ENCODE peak calls at places on chromosome 7, in six cellular contexts. One of them, this sample, is unnamed.

GRCh38 chr7:158778476-158778875 is 50.8 kb downstream of the ESYT2 start:
- DNase-seq in activated T-helper 1 cell treated with anti-CD3 and anti-CD28 coated beads, Interleukin-2, amount 50 U/mL, for 16 hours: no peak
- DNase-seq in MCF 10A: no peak
- DNase-seq in left kidney: no peak
- DNase-seq in T-cell: no peak
- DNase-seq in activated T-cell treated with anti-CD3 and anti-CD28 coated beads for 24 hours: no peak
- DNase-seq in this sample: no peak

GRCh38 chr7:112022128-112022527 is 184.1 kb downstream of the DOCK4 start:
- DNase-seq in activated T-helper 1 cell treated with anti-CD3 and anti-CD28 coated beads, Interleukin-2, amount 50 U/mL, for 16 hours: no peak
- DNase-seq in MCF 10A: no peak
- DNase-seq in left kidney: no peak
- DNase-seq in T-cell: no peak
- DNase-seq in activated T-cell treated with anti-CD3 and anti-CD28 coated beads for 24 hours: no peak
- DNase-seq in this sample: no peak

GRCh38 chr7:94620703-94621118 is 35.2 kb downstream of the SGCE start:
- DNase-seq in activated T-helper 1 cell treated with anti-CD3 and anti-CD28 coated beads, Interleukin-2, amount 50 U/mL, for 16 hours: no peak
- DNase-seq in MCF 10A: peak; percentile 97
- DNase-seq in left kidney: peak; percentile 12
- DNase-seq in T-cell: no peak
- DNase-seq in activated T-cell treated with anti-CD3 and anti-CD28 coated beads for 24 hours: peak; percentile 28
- DNase-seq in this sample: no peak

GRCh38 chr7:157018997-157019591 is 8.6 kb upstream of the MNX1 start:
- DNase-seq in activated T-helper 1 cell treated with anti-CD3 and anti-CD28 coated beads, Interleukin-2, amount 50 U/mL, for 16 hours: no peak
- DNase-seq in MCF 10A: no peak
- DNase-seq in left kidney: no peak
- DNase-seq in T-cell: no peak
- DNase-seq in activated T-cell treated with anti-CD3 and anti-CD28 coated beads for 24 hours: no peak
- DNase-seq in this sample: no peak

GRCh38 chr7:25139536-25139935 is 14.5 kb upstream of the CYCS start:
- DNase-seq in activated T-helper 1 cell treated with anti-CD3 and anti-CD28 coated beads, Interleukin-2, amount 50 U/mL, for 16 hours: no peak
- DNase-seq in MCF 10A: no peak
- DNase-seq in left kidney: no peak
- DNase-seq in T-cell: no peak
- DNase-seq in activated T-cell treated with anti-CD3 and anti-CD28 coated beads for 24 hours: no peak
- DNase-seq in this sample: no peak

GRCh38 chr7:147990837-147991236 is 599.7 kb upstream of the C7orf33 start:
- DNase-seq in activated T-helper 1 cell treated with anti-CD3 and anti-CD28 coated beads, Interleukin-2, amount 50 U/mL, for 16 hours: no peak
- DNase-seq in MCF 10A: no peak
- DNase-seq in left kidney: no peak
- DNase-seq in T-cell: no peak
- DNase-seq in activated T-cell treated with anti-CD3 and anti-CD28 coated beads for 24 hours: no peak
- DNase-seq in this sample: no peak

GRCh38 chr7:114392686-114393085 is 21.9 kb upstream of the FOXP2 start:
- DNase-seq in activated T-helper 1 cell treated with anti-CD3 and anti-CD28 coated beads, Interleukin-2, amount 50 U/mL, for 16 hours: no peak
- DNase-seq in MCF 10A: no peak
- DNase-seq in left kidney: no peak
- DNase-seq in T-cell: no peak
- DNase-seq in activated T-cell treated with anti-CD3 and anti-CD28 coated beads for 24 hours: no peak
- DNase-seq in this sample: no peak

GRCh38 chr7:112965506-112965905 is 121.1 kb downstream of the GPR85 start:
- DNase-seq in activated T-helper 1 cell treated with anti-CD3 and anti-CD28 coated beads, Interleukin-2, amount 50 U/mL, for 16 hours: no peak
- DNase-seq in MCF 10A: no peak
- DNase-seq in left kidney: no peak
- DNase-seq in T-cell: no peak
- DNase-seq in activated T-cell treated with anti-CD3 and anti-CD28 coated beads for 24 hours: no peak
- DNase-seq in this sample: no peak

GRCh38 chr7:46352335-46352954 is 431.4 kb upstream of the IGFBP3 start:
- DNase-seq in activated T-helper 1 cell treated with anti-CD3 and anti-CD28 coated beads, Interleukin-2, amount 50 U/mL, for 16 hours: no peak
- DNase-seq in MCF 10A: peak; percentile 71
- DNase-seq in left kidney: peak; percentile 91
- DNase-seq in T-cell: no peak
- DNase-seq in activated T-cell treated with anti-CD3 and anti-CD28 coated beads for 24 hours: no peak
- DNase-seq in this sample: no peak

GRCh38 chr7:122260336-122260735 is 44.2 kb downstream of the FEZF1 start:
- DNase-seq in activated T-helper 1 cell treated with anti-CD3 and anti-CD28 coated beads, Interleukin-2, amount 50 U/mL, for 16 hours: no peak
- DNase-seq in MCF 10A: no peak
- DNase-seq in left kidney: no peak
- DNase-seq in T-cell: no peak
- DNase-seq in activated T-cell treated with anti-CD3 and anti-CD28 coated beads for 24 hours: no peak
- DNase-seq in this sample: no peak

GRCh38 chr7:91357929-91358328 is 93.7 kb downstream of the FZD1 start:
- DNase-seq in activated T-helper 1 cell treated with anti-CD3 and anti-CD28 coated beads, Interleukin-2, amount 50 U/mL, for 16 hours: no peak
- DNase-seq in MCF 10A: no peak
- DNase-seq in left kidney: peak; percentile 25
- DNase-seq in T-cell: no peak
- DNase-seq in activated T-cell treated with anti-CD3 and anti-CD28 coated beads for 24 hours: no peak
- DNase-seq in this sample: no peak

GRCh38 chr7:17638727-17639126 is 301.6 kb downstream of the SNX13 start:
- DNase-seq in activated T-helper 1 cell treated with anti-CD3 and anti-CD28 coated beads, Interleukin-2, amount 50 U/mL, for 16 hours: no peak
- DNase-seq in MCF 10A: peak; percentile 89
- DNase-seq in left kidney: no peak
- DNase-seq in T-cell: no peak
- DNase-seq in activated T-cell treated with anti-CD3 and anti-CD28 coated beads for 24 hours: no peak
- DNase-seq in this sample: no peak

GRCh38 chr7:158325530-158326381 is 261.9 kb downstream of the PTPRN2 start:
- DNase-seq in activated T-helper 1 cell treated with anti-CD3 and anti-CD28 coated beads, Interleukin-2, amount 50 U/mL, for 16 hours: no peak
- DNase-seq in MCF 10A: peak; percentile 40
- DNase-seq in left kidney: peak; percentile 79
- DNase-seq in T-cell: no peak
- DNase-seq in activated T-cell treated with anti-CD3 and anti-CD28 coated beads for 24 hours: no peak
- DNase-seq in this sample: no peak

GRCh38 chr7:129578829-129579228 is 32.7 kb upstream of the NRF1 start:
- DNase-seq in activated T-helper 1 cell treated with anti-CD3 and anti-CD28 coated beads, Interleukin-2, amount 50 U/mL, for 16 hours: no peak
- DNase-seq in MCF 10A: no peak
- DNase-seq in left kidney: no peak
- DNase-seq in T-cell: no peak
- DNase-seq in activated T-cell treated with anti-CD3 and anti-CD28 coated beads for 24 hours: no peak
- DNase-seq in this sample: no peak

GRCh38 chr7:158422551-158423189 is 165.0 kb downstream of the PTPRN2 start:
- DNase-seq in activated T-helper 1 cell treated with anti-CD3 and anti-CD28 coated beads, Interleukin-2, amount 50 U/mL, for 16 hours: no peak
- DNase-seq in MCF 10A: no peak
- DNase-seq in left kidney: no peak
- DNase-seq in T-cell: no peak
- DNase-seq in activated T-cell treated with anti-CD3 and anti-CD28 coated beads for 24 hours: no peak
- DNase-seq in this sample: no peak

GRCh38 chr7:54664235-54665228 is 94.5 kb downstream of the SEC61G start:
- DNase-seq in activated T-helper 1 cell treated with anti-CD3 and anti-CD28 coated beads, Interleukin-2, amount 50 U/mL, for 16 hours: no peak
- DNase-seq in MCF 10A: peak; percentile 52
- DNase-seq in left kidney: peak; percentile 93
- DNase-seq in T-cell: no peak
- DNase-seq in activated T-cell treated with anti-CD3 and anti-CD28 coated beads for 24 hours: no peak
- DNase-seq in this sample: no peak

GRCh38 chr7:65509368-65510186 is 135.9 kb downstream of the ZNF92 start:
- DNase-seq in activated T-helper 1 cell treated with anti-CD3 and anti-CD28 coated beads, Interleukin-2, amount 50 U/mL, for 16 hours: no peak
- DNase-seq in MCF 10A: no peak
- DNase-seq in left kidney: peak; percentile 28
- DNase-seq in T-cell: no peak
- DNase-seq in activated T-cell treated with anti-CD3 and anti-CD28 coated beads for 24 hours: no peak
- DNase-seq in this sample: no peak

GRCh38 chr7:137547477-137547876 is 203.9 kb upstream of the PTN start:
- DNase-seq in activated T-helper 1 cell treated with anti-CD3 and anti-CD28 coated beads, Interleukin-2, amount 50 U/mL, for 16 hours: no peak
- DNase-seq in MCF 10A: no peak
- DNase-seq in left kidney: no peak
- DNase-seq in T-cell: no peak
- DNase-seq in activated T-cell treated with anti-CD3 and anti-CD28 coated beads for 24 hours: no peak
- DNase-seq in this sample: no peak

GRCh38 chr7:113159746-113160339 is 41.5 kb upstream of the SMIM30 start:
- DNase-seq in activated T-helper 1 cell treated with anti-CD3 and anti-CD28 coated beads, Interleukin-2, amount 50 U/mL, for 16 hours: no peak
- DNase-seq in MCF 10A: peak; percentile 54
- DNase-seq in left kidney: peak; percentile 71
- DNase-seq in T-cell: no peak
- DNase-seq in activated T-cell treated with anti-CD3 and anti-CD28 coated beads for 24 hours: no peak
- DNase-seq in this sample: no peak

GRCh38 chr7:74044366-74045350 is 16.7 kb downstream of the ELN start:
- DNase-seq in activated T-helper 1 cell treated with anti-CD3 and anti-CD28 coated beads, Interleukin-2, amount 50 U/mL, for 16 hours: no peak
- DNase-seq in MCF 10A: no peak
- DNase-seq in left kidney: no peak
- DNase-seq in T-cell: no peak
- DNase-seq in activated T-cell treated with anti-CD3 and anti-CD28 coated beads for 24 hours: no peak
- DNase-seq in this sample: no peak

GRCh38 chr7:44291733-44292395 is 33.5 kb downstream of the CAMK2B start:
- DNase-seq in activated T-helper 1 cell treated with anti-CD3 and anti-CD28 coated beads, Interleukin-2, amount 50 U/mL, for 16 hours: no peak
- DNase-seq in MCF 10A: no peak
- DNase-seq in left kidney: no peak
- DNase-seq in T-cell: no peak
- DNase-seq in activated T-cell treated with anti-CD3 and anti-CD28 coated beads for 24 hours: no peak
- DNase-seq in this sample: no peak

GRCh38 chr7:142188159-142188558 is 69.7 kb downstream of the PRSS58 start:
- DNase-seq in activated T-helper 1 cell treated with anti-CD3 and anti-CD28 coated beads, Interleukin-2, amount 50 U/mL, for 16 hours: no peak
- DNase-seq in MCF 10A: peak; percentile 13
- DNase-seq in left kidney: no peak
- DNase-seq in T-cell: no peak
- DNase-seq in activated T-cell treated with anti-CD3 and anti-CD28 coated beads for 24 hours: no peak
- DNase-seq in this sample: no peak

GRCh38 chr7:27784399-27785053 is 44.6 kb downstream of the TAX1BP1 start:
- DNase-seq in activated T-helper 1 cell treated with anti-CD3 and anti-CD28 coated beads, Interleukin-2, amount 50 U/mL, for 16 hours: no peak
- DNase-seq in MCF 10A: peak; percentile 67
- DNase-seq in left kidney: peak; percentile 50
- DNase-seq in T-cell: no peak
- DNase-seq in activated T-cell treated with anti-CD3 and anti-CD28 coated beads for 24 hours: peak; percentile 24
- DNase-seq in this sample: no peak

GRCh38 chr7:82428186-82428961 is 15.2 kb downstream of the CACNA2D1 start:
- DNase-seq in activated T-helper 1 cell treated with anti-CD3 and anti-CD28 coated beads, Interleukin-2, amount 50 U/mL, for 16 hours: no peak
- DNase-seq in MCF 10A: no peak
- DNase-seq in left kidney: no peak
- DNase-seq in T-cell: no peak
- DNase-seq in activated T-cell treated with anti-CD3 and anti-CD28 coated beads for 24 hours: no peak
- DNase-seq in this sample: no peak

GRCh38 chr7:95509199-95509598 is 23.5 kb downstream of the ASB4 start:
- DNase-seq in activated T-helper 1 cell treated with anti-CD3 and anti-CD28 coated beads, Interleukin-2, amount 50 U/mL, for 16 hours: no peak
- DNase-seq in MCF 10A: peak; percentile 7
- DNase-seq in left kidney: peak; percentile 97
- DNase-seq in T-cell: no peak
- DNase-seq in activated T-cell treated with anti-CD3 and anti-CD28 coated beads for 24 hours: no peak
- DNase-seq in this sample: no peak

GRCh38 chr7:151624246-151624928 is 104.7 kb upstream of the RHEB start:
- DNase-seq in activated T-helper 1 cell treated with anti-CD3 and anti-CD28 coated beads, Interleukin-2, amount 50 U/mL, for 16 hours: no peak
- DNase-seq in MCF 10A: no peak
- DNase-seq in left kidney: no peak
- DNase-seq in T-cell: no peak
- DNase-seq in activated T-cell treated with anti-CD3 and anti-CD28 coated beads for 24 hours: no peak
- DNase-seq in this sample: no peak

GRCh38 chr7:135490783-135491182 is 19.1 kb downstream of the CNOT4 start:
- DNase-seq in activated T-helper 1 cell treated with anti-CD3 and anti-CD28 coated beads, Interleukin-2, amount 50 U/mL, for 16 hours: no peak
- DNase-seq in MCF 10A: peak; percentile 72
- DNase-seq in left kidney: no peak
- DNase-seq in T-cell: no peak
- DNase-seq in activated T-cell treated with anti-CD3 and anti-CD28 coated beads for 24 hours: no peak
- DNase-seq in this sample: no peak

GRCh38 chr7:132653364-132653930 is 77.2 kb upstream of the PLXNA4 start:
- DNase-seq in activated T-helper 1 cell treated with anti-CD3 and anti-CD28 coated beads, Interleukin-2, amount 50 U/mL, for 16 hours: no peak
- DNase-seq in MCF 10A: no peak
- DNase-seq in left kidney: no peak
- DNase-seq in T-cell: no peak
- DNase-seq in activated T-cell treated with anti-CD3 and anti-CD28 coated beads for 24 hours: no peak
- DNase-seq in this sample: no peak

GRCh38 chr7:156222151-156222550 is 409.9 kb upstream of the SHH start:
- DNase-seq in activated T-helper 1 cell treated with anti-CD3 and anti-CD28 coated beads, Interleukin-2, amount 50 U/mL, for 16 hours: no peak
- DNase-seq in MCF 10A: no peak
- DNase-seq in left kidney: no peak
- DNase-seq in T-cell: no peak
- DNase-seq in activated T-cell treated with anti-CD3 and anti-CD28 coated beads for 24 hours: no peak
- DNase-seq in this sample: no peak

GRCh38 chr7:99073839-99074446 is 70.0 kb downstream of the SMURF1 start:
- DNase-seq in activated T-helper 1 cell treated with anti-CD3 and anti-CD28 coated beads, Interleukin-2, amount 50 U/mL, for 16 hours: no peak
- DNase-seq in MCF 10A: no peak
- DNase-seq in left kidney: no peak
- DNase-seq in T-cell: no peak
- DNase-seq in activated T-cell treated with anti-CD3 and anti-CD28 coated beads for 24 hours: no peak
- DNase-seq in this sample: no peak

GRCh38 chr7:130419652-130420051 is 21.2 kb downstream of the CEP41 start:
- DNase-seq in activated T-helper 1 cell treated with anti-CD3 and anti-CD28 coated beads, Interleukin-2, amount 50 U/mL, for 16 hours: no peak
- DNase-seq in MCF 10A: peak; percentile 20
- DNase-seq in left kidney: peak; percentile 93
- DNase-seq in T-cell: no peak
- DNase-seq in activated T-cell treated with anti-CD3 and anti-CD28 coated beads for 24 hours: no peak
- DNase-seq in this sample: no peak